ENCODE peak calls at places on chromosomes 6 and 20, in four cellular contexts. One of them, this sample, is unnamed.

GRCh38 chr6:121664199-121664598 is 228.8 kb downstream of the GJA1 start:
- DNase-seq in ovary: no peak
- DNase-seq in HL-60: no peak
- DNase-seq in mucosa of descending colon: no peak
- DNase-seq in this sample: no peak

GRCh38 chr20:40945754-40946451 is 82.7 kb upstream of the TOP1 start:
- DNase-seq in mucosa of descending colon: peak; percentile 58
- DNase-seq in ovary: peak; percentile 35
- DNase-seq in HL-60: no peak
- DNase-seq in this sample: no peak

GRCh38 chr6:31899882-31900722 is 1.8 kb downstream of the ZBTB12 start:
- DNase-seq in mucosa of descending colon: no peak
- DNase-seq in HL-60: peak; percentile 41
- DNase-seq in ovary: no peak
- DNase-seq in this sample: no peak

GRCh38 chr6:11423072-11423471 is 114.5 kb upstream of the TMEM170B start:
- DNase-seq in ovary: no peak
- DNase-seq in mucosa of descending colon: no peak
- DNase-seq in HL-60: no peak
- DNase-seq in this sample: no peak

GRCh38 chr6:1802495-1803395 is 193.0 kb downstream of the FOXC1 start:
- DNase-seq in HL-60: no peak
- DNase-seq in mucosa of descending colon: no peak
- DNase-seq in ovary: no peak
- DNase-seq in this sample: no peak

GRCh38 chr20:63930971-63931553 is 25.2 kb downstream of the UCKL1 start:
- DNase-seq in HL-60: no peak
- DNase-seq in ovary: no peak
- DNase-seq in mucosa of descending colon: no peak
- DNase-seq in this sample: no peak

GRCh38 chr6:23533954-23534725 is 591.9 kb upstream of the NRSN1 start:
- DNase-seq in mucosa of descending colon: no peak
- DNase-seq in HL-60: no peak
- DNase-seq in ovary: no peak
- DNase-seq in this sample: no peak

GRCh38 chr20:62430871-62431447 is 3.6 kb upstream of the RBBP8NL start:
- DNase-seq in mucosa of descending colon: no peak
- DNase-seq in HL-60: no peak
- DNase-seq in ovary: no peak
- DNase-seq in this sample: no peak

GRCh38 chr6:3664641-3665041 is 86.9 kb downstream of the PXDC1 start:
- DNase-seq in HL-60: no peak
- DNase-seq in ovary: no peak
- DNase-seq in mucosa of descending colon: no peak
- DNase-seq in this sample: no peak

GRCh38 chr20:60694763-60695162 is 557.3 kb upstream of the CDH4 start:
- DNase-seq in mucosa of descending colon: no peak
- DNase-seq in HL-60: no peak
- DNase-seq in ovary: no peak
- DNase-seq in this sample: no peak

GRCh38 chr6:83343121-83343520 is 87.7 kb downstream of the ME1 start:
- DNase-seq in HL-60: no peak
- DNase-seq in mucosa of descending colon: no peak
- DNase-seq in ovary: no peak
- DNase-seq in this sample: no peak

GRCh38 chr20:54643761-54644160 is 168.4 kb downstream of the DOK5 start:
- DNase-seq in mucosa of descending colon: no peak
- DNase-seq in HL-60: no peak
- DNase-seq in ovary: no peak
- DNase-seq in this sample: no peak

GRCh38 chr6:95228636-95229035 is 348.7 kb upstream of the MANEA start:
- DNase-seq in mucosa of descending colon: no peak
- DNase-seq in ovary: no peak
- DNase-seq in HL-60: no peak
- DNase-seq in this sample: no peak

GRCh38 chr6:146981981-146982380 is 222.2 kb upstream of the STXBP5 start:
- DNase-seq in HL-60: no peak
- DNase-seq in mucosa of descending colon: no peak
- DNase-seq in ovary: no peak
- DNase-seq in this sample: no peak

GRCh38 chr20:49381558-49382493 is 100.6 kb downstream of the KCNB1 start:
- DNase-seq in ovary: peak; percentile 77
- DNase-seq in mucosa of descending colon: peak; percentile 66
- DNase-seq in HL-60: no peak
- DNase-seq in this sample: no peak

GRCh38 chr6:7165002-7165735 is 57.4 kb downstream of the RREB1 start:
- DNase-seq in ovary: no peak
- DNase-seq in mucosa of descending colon: no peak
- DNase-seq in HL-60: no peak
- DNase-seq in this sample: no peak

GRCh38 chr6:170088349-170088951 is 202.4 kb downstream of the DLL1 start:
- DNase-seq in ovary: peak; percentile 14
- DNase-seq in mucosa of descending colon: peak; percentile 41
- DNase-seq in HL-60: no peak
- DNase-seq in this sample: no peak

GRCh38 chr20:5531318-5532081 is 214.7 kb upstream of the PROKR2 start:
- DNase-seq in mucosa of descending colon: no peak
- DNase-seq in ovary: peak; percentile 30
- DNase-seq in HL-60: no peak
- DNase-seq in this sample: no peak

GRCh38 chr20:2767768-2768631 is 32.4 kb downstream of the CPXM1 start:
- DNase-seq in HL-60: no peak
- DNase-seq in mucosa of descending colon: no peak
- DNase-seq in ovary: no peak
- DNase-seq in this sample: no peak

GRCh38 chr20:48656661-48657211 is 171.1 kb downstream of the PREX1 start:
- DNase-seq in HL-60: no peak
- DNase-seq in ovary: no peak
- DNase-seq in mucosa of descending colon: no peak
- DNase-seq in this sample: no peak

GRCh38 chr6:11714116-11714797 is 64.3 kb downstream of the ADTRP start:
- DNase-seq in mucosa of descending colon: no peak
- DNase-seq in HL-60: no peak
- DNase-seq in ovary: no peak
- DNase-seq in this sample: no peak

GRCh38 chr6:84551797-84552196 is 212.6 kb downstream of the TBX18 start:
- DNase-seq in HL-60: no peak
- DNase-seq in mucosa of descending colon: no peak
- DNase-seq in ovary: no peak
- DNase-seq in this sample: no peak

GRCh38 chr6:33992191-33992590 is 153.7 kb downstream of the GRM4 start:
- DNase-seq in mucosa of descending colon: no peak
- DNase-seq in ovary: no peak
- DNase-seq in HL-60: no peak
- DNase-seq in this sample: no peak

GRCh38 chr20:36175475-36175995 is 21.0 kb downstream of the EPB41L1 start:
- DNase-seq in mucosa of descending colon: peak; percentile 3
- DNase-seq in HL-60: no peak
- DNase-seq in ovary: no peak
- DNase-seq in this sample: no peak

GRCh38 chr20:60292001-60292520 is 333.8 kb downstream of the CDH26 start:
- DNase-seq in ovary: no peak
- DNase-seq in HL-60: peak; percentile 28
- DNase-seq in mucosa of descending colon: no peak
- DNase-seq in this sample: no peak

GRCh38 chr6:9516207-9516606 is 898.7 kb downstream of the TFAP2A start:
- DNase-seq in HL-60: no peak
- DNase-seq in ovary: no peak
- DNase-seq in mucosa of descending colon: no peak
- DNase-seq in this sample: no peak

GRCh38 chr20:11553603-11554002 is 364.1 kb upstream of the BTBD3 start:
- DNase-seq in ovary: no peak
- DNase-seq in HL-60: no peak
- DNase-seq in mucosa of descending colon: no peak
- DNase-seq in this sample: no peak
- TF ChIP-seq CTCF in ovary: no peak
- TF ChIP-seq CTCF in HL-60: no peak
- TF ChIP-seq CTCF in mucosa of descending colon: no peak
- TF ChIP-seq CTCF in this sample: no peak

GRCh38 chr6:149174962-149175361 is 142.6 kb upstream of the TAB2 start:
- DNase-seq in ovary: no peak
- DNase-seq in mucosa of descending colon: no peak
- DNase-seq in HL-60: no peak
- DNase-seq in this sample: no peak
- H3K4me3 ChIP-seq in ovary: no peak overlapping the region
- H3K4me3 ChIP-seq in mucosa of descending colon: no peak overlapping the region
- H3K4me3 ChIP-seq in HL-60: no peak overlapping the region
- H3K4me3 ChIP-seq in this sample: no peak overlapping the region

DNA sequence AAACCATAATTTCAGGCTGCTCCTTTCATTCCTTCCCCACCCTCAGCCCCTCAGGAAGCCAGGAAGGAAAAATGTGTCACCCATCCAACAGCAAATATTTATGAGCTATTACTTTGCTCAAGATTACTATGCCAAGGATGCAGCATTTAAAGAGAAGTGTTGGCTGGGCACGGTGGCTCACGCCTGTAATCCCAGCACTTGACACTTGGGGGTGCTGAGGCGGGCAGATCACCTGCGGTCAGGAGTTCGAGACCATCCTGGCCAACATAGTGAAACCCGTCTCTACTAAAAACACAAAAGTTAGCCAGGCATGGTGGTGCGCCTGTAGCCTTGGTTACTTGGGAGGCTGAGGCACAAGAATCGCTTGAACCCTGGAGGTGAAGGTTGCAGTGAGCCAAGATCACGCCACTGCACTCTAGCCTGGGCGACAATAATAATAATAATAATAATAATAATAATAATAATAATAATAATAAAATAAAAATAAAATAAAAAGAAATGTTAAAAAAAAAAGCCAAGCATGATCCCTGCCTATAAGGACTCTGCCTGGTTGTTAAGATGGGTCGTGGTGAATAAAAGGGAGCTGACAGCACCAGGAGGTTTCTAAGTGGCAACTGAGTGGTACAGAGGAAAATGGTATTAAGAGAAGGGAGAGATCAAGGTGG is 20.5 kb upstream of the TIAM2 start:
- DNase-seq in HL-60: no peak
- DNase-seq in ovary: no peak
- DNase-seq in mucosa of descending colon: no peak
- DNase-seq in this sample: no peak
- TF ChIP-seq CTCF in HL-60: no peak
- TF ChIP-seq CTCF in ovary: no peak
- TF ChIP-seq CTCF in mucosa of descending colon: no peak
- TF ChIP-seq CTCF in this sample: peak; percentile 36

GRCh38 chr6:45633272-45633908 is 255.7 kb upstream of the SUPT3H start:
- DNase-seq in ovary: no peak
- DNase-seq in mucosa of descending colon: no peak
- DNase-seq in HL-60: no peak
- DNase-seq in this sample: no peak

GRCh38 chr6:45626087-45626891 is 248.6 kb upstream of the SUPT3H start:
- DNase-seq in HL-60: no peak
- DNase-seq in mucosa of descending colon: no peak
- DNase-seq in ovary: no peak
- DNase-seq in this sample: no peak

GRCh38 chr6:45631396-45631795 is 253.7 kb upstream of the SUPT3H start:
- DNase-seq in mucosa of descending colon: no peak
- DNase-seq in ovary: no peak
- DNase-seq in HL-60: peak; percentile 40
- DNase-seq in this sample: no peak

GRCh38 chr6:45630801-45631200 is 253.1 kb upstream of the SUPT3H start:
- DNase-seq in ovary: no peak
- DNase-seq in mucosa of descending colon: no peak
- DNase-seq in HL-60: no peak
- DNase-seq in this sample: no peak

GRCh38 chr6:45630314-45630713 is 252.6 kb upstream of the SUPT3H start:
- DNase-seq in mucosa of descending colon: no peak
- DNase-seq in HL-60: no peak
- DNase-seq in ovary: no peak
- DNase-seq in this sample: no peak
- H3K4me3 ChIP-seq in mucosa of descending colon: no peak overlapping the region
- H3K4me3 ChIP-seq in HL-60: no peak overlapping the region
- H3K4me3 ChIP-seq in ovary: no peak overlapping the region
- H3K4me3 ChIP-seq in this sample: no peak overlapping the region

GRCh38 chr20:58431134-58431533 is 42.1 kb downstream of the VAPB start:
- DNase-seq in mucosa of descending colon: no peak
- DNase-seq in ovary: no peak
- DNase-seq in HL-60: no peak
- DNase-seq in this sample: no peak

GRCh38 chr20:58428364-58428763 is 39.3 kb downstream of the VAPB start:
- DNase-seq in mucosa of descending colon: no peak
- DNase-seq in HL-60: no peak
- DNase-seq in ovary: no peak
- DNase-seq in this sample: no peak

GRCh38 chr20:58432190-58432954 is 43.3 kb downstream of the VAPB start:
- DNase-seq in HL-60: no peak
- DNase-seq in mucosa of descending colon: no peak
- DNase-seq in ovary: peak; percentile 35
- DNase-seq in this sample: no peak

GRCh38 chr20:58433029-58433657 is 44.1 kb downstream of the VAPB start:
- DNase-seq in HL-60: no peak
- DNase-seq in ovary: no peak
- DNase-seq in mucosa of descending colon: no peak
- DNase-seq in this sample: no peak

GRCh38 chr20:58429303-58429702 is 40.3 kb downstream of the VAPB start:
- DNase-seq in HL-60: no peak
- DNase-seq in ovary: no peak
- DNase-seq in mucosa of descending colon: no peak
- DNase-seq in this sample: no peak
- TF ChIP-seq CTCF in HL-60: no peak
- TF ChIP-seq CTCF in ovary: no peak
- TF ChIP-seq CTCF in mucosa of descending colon: no peak
- TF ChIP-seq CTCF in this sample: no peak

DNA sequence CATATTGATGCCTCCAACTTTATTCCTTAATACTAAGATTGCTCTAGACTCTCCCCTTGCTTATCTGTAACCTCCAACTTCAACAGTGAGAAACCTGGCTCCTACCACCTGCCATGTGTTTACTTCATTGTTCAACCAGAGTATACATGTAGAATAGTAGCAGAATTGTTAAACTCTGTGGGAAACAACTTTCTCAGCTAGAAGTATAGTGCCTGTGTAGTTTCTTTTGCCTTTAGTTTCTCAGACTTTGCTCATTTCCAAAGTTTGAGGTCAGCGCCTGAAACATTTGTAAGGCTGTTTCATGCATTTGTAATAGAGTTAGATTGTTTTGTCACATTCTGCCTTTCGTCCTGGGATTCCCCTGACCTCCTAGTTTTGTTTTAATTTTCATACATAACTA is 34.9 kb upstream of the HECA start:
- DNase-seq in ovary: no peak
- DNase-seq in HL-60: no peak
- DNase-seq in mucosa of descending colon: no peak
- DNase-seq in this sample: peak; percentile 42
- H3K4me3 ChIP-seq in ovary: no peak overlapping the region
- H3K4me3 ChIP-seq in HL-60: no peak overlapping the region
- H3K4me3 ChIP-seq in mucosa of descending colon: no peak overlapping the region
- H3K4me3 ChIP-seq in this sample: no peak overlapping the region